ENCODE peak calls at places on chromosomes 1 and 21, in ten cellular contexts. K is ureter; U is activated naive CD4-positive, alpha-beta T cell treated with anti-CD3 and anti-CD28 coated beads, Interleukin-2, amount 10 ng/mL, durations not matched to agents 7 days and 5 days; G is epithelial cell of prostate; F is CD8-positive, alpha-beta memory T cell; Z is ELR; R is amniotic stem cell; C is T-helper 9 cell; E is choroid plexus epithelial cell; M is SJSA1. B is an unnamed sample.

GRCh38 chr1:14929547-14930223 is 223.9 kb upstream of the TMEM51 start:
- DNase-seq in K (no peak), U (no peak), G (no peak), F (no peak), Z (peak; percentile 58), R (no peak), C (no peak), E (peak; percentile 69), M (peak; percentile 77), B (peak; percentile 30)

GRCh38 chr1:109242387-109242786 is 7.0 kb upstream of the CELSR2 start:
- DNase-seq in K (no peak), U (no peak), G (no peak), F (no peak), Z (no peak), R (no peak), C (no peak), E (no peak), M (no peak), B (no peak)

GRCh38 chr1:235617808-235618207 is 31.8 kb downstream of the GNG4 start:
- DNase-seq in K (no peak), U (no peak), G (no peak), F (no peak), Z (peak; percentile 59), R (no peak), C (no peak), E (peak; percentile 83), M (no peak), B (peak; percentile 7)

GRCh38 chr1:20483098-20483832 is 2.7 kb downstream of the CAMK2N1 start:
- DNase-seq in K (no peak), U (no peak), G (no peak), F (no peak), Z (no peak), R (no peak), C (no peak), E (no peak), M (no peak), B (peak; percentile 20)

GRCh38 chr1:164718821-164719220 is 159.8 kb downstream of the PBX1 start:
- DNase-seq in K (no peak), U (no peak), G (no peak), F (no peak), Z (peak; percentile 29), R (no peak), C (no peak), E (peak; percentile 29), M (no peak), B (no peak)

GRCh38 chr1:198829948-198830347 is 191.1 kb downstream of the PTPRC start:
- DNase-seq in K (no peak), U (no peak), G (no peak), F (no peak), Z (peak; percentile 27), R (no peak), C (no peak), E (peak; percentile 70), M (no peak), B (no peak)

GRCh38 chr1:151868404-151868980 is 15.0 kb upstream of the THEM5 start:
- DNase-seq in K (no peak), U (no peak), G (no peak), F (no peak), Z (no peak), R (no peak), C (no peak), E (no peak), M (no peak), B (no peak)

GRCh38 chr1:59214764-59215208 is 82.1 kb upstream of the FGGY start:
- DNase-seq in K (no peak), U (no peak), G (no peak), F (no peak), Z (no peak), R (no peak), C (no peak), E (peak; percentile 79), M (peak; percentile 46), B (no peak)

GRCh38 chr1:105005594-105006195 is 1256.0 kb downstream of the AMY1C start:
- DNase-seq in K (no peak), U (no peak), G (no peak), F (no peak), Z (no peak), R (no peak), C (no peak), E (no peak), M (no peak), B (no peak)

GRCh38 chr1:244450597-244451538 is 841 bp downstream of the ADSS2 start:
- DNase-seq in K (peak; percentile 67), U (peak; percentile 73), G (no peak), F (peak; percentile 57), Z (peak; percentile 80), R (no peak), C (peak; percentile 48), E (peak; percentile 88), M (peak; percentile 65), B (peak; percentile 39)

GRCh38 chr1:65812065-65812464 is 19.4 kb downstream of the PDE4B start:
- DNase-seq in K (no peak), U (peak; percentile 65), G (peak; percentile 10), F (no peak), Z (peak; percentile 98), R (peak; percentile 59), C (no peak), E (peak; percentile 92), M (no peak), B (peak; percentile 22)

GRCh38 chr1:5877001-5877400 is 115.2 kb downstream of the NPHP4 start:
- DNase-seq in K (no peak), U (no peak), G (no peak), F (no peak), Z (no peak), R (no peak), C (no peak), E (no peak), M (no peak), B (no peak)

GRCh38 chr1:31036749-31037500 is 28.6 kb downstream of the PUM1 start:
- DNase-seq in K (no peak), U (no peak), G (peak; percentile 12), F (no peak), Z (peak; percentile 62), R (no peak), C (no peak), E (peak; percentile 53), M (no peak), B (no peak)

GRCh38 chr1:205256956-205257615 is 29.3 kb downstream of the TMCC2 start:
- DNase-seq in K (no peak), U (no peak), G (no peak), F (no peak), Z (no peak), R (no peak), C (no peak), E (no peak), M (no peak), B (no peak)

GRCh38 chr1:154746620-154747299 is 123.3 kb downstream of the KCNN3 start:
- DNase-seq in K (no peak), U (no peak), G (no peak), F (no peak), Z (no peak), R (no peak), C (no peak), E (no peak), M (no peak), B (no peak)

GRCh38 chr1:58732087-58732486 is 32.2 kb upstream of the MYSM1 start:
- DNase-seq in K (no peak), U (no peak), G (peak; percentile 39), F (no peak), Z (no peak), R (peak; percentile 32), C (no peak), E (no peak), M (no peak), B (no peak)

GRCh38 chr21:26850116-26850643 is 5.0 kb upstream of the ADAMTS1 start:
- DNase-seq in K (no peak), U (no peak), G (no peak), F (no peak), Z (peak; percentile 70), R (no peak), C (no peak), E (peak; percentile 66), M (no peak), B (peak; percentile 67)

GRCh38 chr1:207389728-207390464 is 64.2 kb upstream of the CR2 start:
- DNase-seq in K (no peak), U (no peak), G (peak; percentile 77), F (no peak), Z (peak; percentile 94), R (peak; percentile 10), C (no peak), E (peak; percentile 13), M (no peak), B (peak; percentile 19)

GRCh38 chr1:1621682-1622577 is 6.6 kb downstream of the MIB2 start:
- DNase-seq in K (no peak), U (no peak), G (no peak), F (no peak), Z (no peak), R (no peak), C (no peak), E (no peak), M (no peak), B (no peak)

GRCh38 chr1:196723325-196724185 is 51.1 kb upstream of the CFHR3 start:
- DNase-seq in K (peak; percentile 45), U (peak; percentile 56), G (peak; percentile 37), F (peak; percentile 20), Z (peak; percentile 76), R (no peak), C (peak; percentile 29), E (peak; percentile 75), M (peak; percentile 65), B (peak; percentile 8)

GRCh38 chr1:156401681-156402081 is 32.7 kb downstream of the RHBG start:
- DNase-seq in K (no peak), U (no peak), G (no peak), F (no peak), Z (no peak), R (no peak), C (no peak), E (no peak), M (no peak), B (no peak)

GRCh38 chr1:27658951-27659496 is 13.0 kb downstream of the IFI6 start:
- DNase-seq in K (no peak), U (peak; percentile 43), G (peak; percentile 68), F (no peak), Z (peak; percentile 93), R (no peak), C (no peak), E (no peak), M (no peak), B (no peak)

GRCh38 chr1:46415514-46415913 is 21.4 kb downstream of the FAAH start:
- DNase-seq in K (no peak), U (no peak), G (no peak), F (no peak), Z (no peak), R (no peak), C (no peak), E (no peak), M (no peak), B (no peak)

GRCh38 chr1:26771643-26772321 is 16.0 kb upstream of the PIGV start:
- DNase-seq in K (no peak), U (no peak), G (no peak), F (no peak), Z (peak; percentile 97), R (peak; percentile 89), C (no peak), E (peak; percentile 98), M (peak; percentile 98), B (peak; percentile 80)

GRCh38 chr1:119745034-119745433 is 23.7 kb downstream of the HMGCS2 start:
- DNase-seq in K (no peak), U (no peak), G (no peak), F (no peak), Z (no peak), R (no peak), C (no peak), E (no peak), M (no peak), B (no peak)

GRCh38 chr1:167328762-167329483 is 108.2 kb downstream of the POU2F1 start:
- DNase-seq in K (no peak), U (no peak), G (no peak), F (no peak), Z (no peak), R (no peak), C (no peak), E (no peak), M (no peak), B (no peak)

GRCh38 chr1:211420389-211420788 is 71.6 kb downstream of the RD3 start:
- DNase-seq in K (no peak), U (no peak), G (no peak), F (no peak), Z (peak; percentile 60), R (peak; percentile 12), C (no peak), E (peak; percentile 57), M (peak; percentile 55), B (no peak)

GRCh38 chr1:154157520-154158306 is 2.8 kb upstream of the NUP210L start:
- DNase-seq in K (no peak), U (peak; percentile 85), G (no peak), F (peak; percentile 57), Z (no peak), R (no peak), C (peak; percentile 48), E (peak; percentile 81), M (no peak), B (peak; percentile 32)

B was measured in kidney glomerular epithelial cell.